ENCODE peak calls at places on chromosome 22, in seven cellular contexts. Z is right atrium auricular region, J is dorsolateral prefrontal cortex, Y is AG09309, N is foreskin fibroblast, Q is GM13977, C is ACHN. S is an unnamed sample.

GRCh38 chr22:46568102-46568809 is 30.8 kb upstream of the CELSR1 start:
- DNase-seq in Z (no peak), J (no peak), Y (no peak), N (no peak), Q (no peak), C (no peak), S (no peak)

GRCh38 chr22:21982338-21982965 is at the start of gene TOP3B:
- DNase-seq in Z (peak), J (peak), Y (peak), N (peak), Q (peak), C (peak), S (peak)

GRCh38 chr22:48585916-48586798 is 1241.5 kb downstream of the BRD1 start:
- DNase-seq in Z (no peak), J (no peak), Y (no peak), N (no peak), Q (no peak), C (no peak), S (no peak)

GRCh38 chr22:39215430-39216142 is 29.2 kb downstream of the PDGFB start:
- DNase-seq in Z (no peak), J (no peak), Y (no peak), N (no peak), Q (peak), C (no peak), S (no peak)

GRCh38 chr22:46368871-46369715 is 33.6 kb downstream of the TRMU start:
- DNase-seq in Z (no peak), J (no peak), Y (no peak), N (no peak), Q (no peak), C (no peak), S (no peak)

GRCh38 chr22:31099386-31099785 is 8.0 kb downstream of the SELENOM start:
- DNase-seq in Z (no peak), J (no peak), Y (no peak), N (peak), Q (no peak), C (no peak), S (no peak)

GRCh38 chr22:42078469-42079318 is 806 bp upstream of the SMDT1 start:
- DNase-seq in Z (no peak), J (no peak), Y (no peak), N (peak), Q (no peak), C (no peak), S (no peak)

GRCh38 chr22:21587803-21588611 is 20.5 kb downstream of the UBE2L3 start:
- DNase-seq in Z (no peak), J (no peak), Y (no peak), N (peak), Q (peak), C (no peak), S (no peak)

GRCh38 chr22:46084943-46085830 is 65.1 kb upstream of the PPARA start:
- DNase-seq in Z (peak), J (peak), Y (peak), N (peak), Q (no peak), C (no peak), S (peak)

GRCh38 chr22:31926969-31927368 is 17.4 kb upstream of the YWHAH start:
- DNase-seq in Z (no peak), J (no peak), Y (no peak), N (no peak), Q (peak), C (no peak), S (peak)

GRCh38 chr22:29263791-29264216 is 4.0 kb downstream of the RHBDD3 start:
- DNase-seq in Z (peak), J (no peak), Y (no peak), N (no peak), Q (no peak), C (no peak), S (no peak)

GRCh38 chr22:45879552-45879949 is 97.4 kb downstream of the WNT7B start:
- DNase-seq in Z (no peak), J (no peak), Y (no peak), N (no peak), Q (no peak), C (no peak), S (no peak)

GRCh38 chr22:48238966-48239365 is 1476.5 kb downstream of the TBC1D22A start:
- DNase-seq in Z (peak), J (no peak), Y (no peak), N (no peak), Q (no peak), C (no peak), S (no peak)

GRCh38 chr22:36913431-36914382 is at the start of gene CSF2RB:
- DNase-seq in Z (peak), J (no peak), Y (no peak), N (no peak), Q (peak), C (no peak), S (no peak)

GRCh38 chr22:21828268-21828638 is 39.2 kb downstream of the MAPK1 start:
- DNase-seq in Z (no peak), J (no peak), Y (no peak), N (no peak), Q (no peak), C (no peak), S (no peak)

GRCh38 chr22:44734801-44735517 is 17.4 kb upstream of the ARHGAP8 start:
- DNase-seq in Z (no peak), J (no peak), Y (no peak), N (no peak), Q (no peak), C (no peak), S (no peak)

GRCh38 chr22:49827853-49828598 is at the start of gene BRD1:
- DNase-seq in Z (no peak), J (peak), Y (no peak), N (peak), Q (peak), C (peak), S (peak)

GRCh38 chr22:19121631-19122142 is 525 bp downstream of the DGCR2 start:
- DNase-seq in Z (peak), J (no peak), Y (no peak), N (peak), Q (peak), C (peak), S (no peak)

GRCh38 chr22:31394326-31394725 is 5.1 kb upstream of the DRG1 start:
- DNase-seq in Z (no peak), J (no peak), Y (no peak), N (peak), Q (no peak), C (no peak), S (no peak)

GRCh38 chr22:25039754-25040153 is 87.2 kb downstream of the KIAA1671 start:
- DNase-seq in Z (no peak), J (no peak), Y (no peak), N (no peak), Q (no peak), C (no peak), S (no peak)

GRCh38 chr22:38311331-38311635 is 6.0 kb downstream of the CSNK1E start:
- DNase-seq in Z (no peak), J (no peak), Y (no peak), N (no peak), Q (no peak), C (no peak), S (no peak)

GRCh38 chr22:39173787-39174497 is 21.5 kb upstream of the CBX7 start:
- DNase-seq in Z (no peak), J (no peak), Y (no peak), N (no peak), Q (no peak), C (no peak), S (no peak)

GRCh38 chr22:49152930-49153770 is 674.5 kb downstream of the BRD1 start:
- DNase-seq in Z (no peak), J (no peak), Y (no peak), N (no peak), Q (no peak), C (no peak), S (no peak)